ENCODE peak calls at places on chromosomes 16 and 17, in four cellular contexts. H is amniotic epithelial cell, E is hypothalamus, D is cardiac muscle cell. Z is an unnamed sample.

GRCh38 chr16:82004651-82005490 is 6.4 kb downstream of the SDR42E1 start:
- DNase-seq in H (no peak), D (no peak), E (no peak), Z (no peak)

GRCh38 chr16:86984975-86985655 is 332.1 kb downstream of the C16orf95 start:
- DNase-seq in D (no peak), H (peak; percentile 28), E (no peak), Z (no peak)

GRCh38 chr17:67718325-67718941 is 697 bp downstream of the NOL11 start:
- DNase-seq in H (peak; percentile 51), E (no peak), D (peak; percentile 26), Z (peak; percentile 84)

GRCh38 chr17:38870259-38871165 is 654 bp downstream of the LASP1 start:
- DNase-seq in E (peak; percentile 62), D (peak; percentile 67), H (no peak), Z (peak; percentile 81)

GRCh38 chr17:46028969-46029565 is 30.0 kb downstream of the STH start:
- DNase-seq in D (no peak), E (no peak), H (peak; percentile 13), Z (no peak)

GRCh38 chr16:56421313-56421712 is 4.0 kb downstream of the AMFR start:
- DNase-seq in E (no peak), H (no peak), D (no peak), Z (no peak)

GRCh38 chr17:74697477-74697876 is 15.2 kb downstream of the CD300LF start:
- DNase-seq in D (no peak), H (no peak), E (no peak), Z (no peak)

GRCh38 chr16:53111078-53111776 is 56.4 kb downstream of the CHD9 start:
- DNase-seq in D (peak; percentile 45), H (peak; percentile 35), E (no peak), Z (no peak)

GRCh38 chr16:46924402-46924801 is 40.2 kb downstream of the GPT2 start:
- DNase-seq in E (no peak), H (no peak), D (no peak), Z (no peak)